ENCODE peak calls at places on chromosomes 6 and 20, in nine cellular contexts. F is K562; Q is coronary artery; C is tibial artery; W is CD8-positive, alpha-beta T cell; D is epithelial cell of esophagus; B is choroid plexus epithelial cell; M is AG10803; N is nephron progenitor cell. A is an unnamed sample.

GRCh38 chr20:41169184-41169690 is 31.9 kb downstream of the PLCG1 start:
- DNase-seq in Q (no peak), F (no peak), C (peak; percentile 0), W (no peak), N (no peak), M (no peak), D (no peak), B (no peak), A (no peak)

GRCh38 chr6:43779864-43780260 is 9.9 kb downstream of the VEGFA start:
- DNase-seq in B (no peak), Q (no peak), N (no peak), M (no peak), C (no peak), D (peak; percentile 54), W (no peak), F (no peak), A (no peak)

GRCh38 chr6:32123681-32124080 is 4.4 kb downstream of the ATF6B start:
- DNase-seq in Q (no peak), F (no peak), D (no peak), C (no peak), B (no peak), N (no peak), W (no peak), M (no peak), A (no peak)

GRCh38 chr6:21935561-21936028 is 342.0 kb downstream of the SOX4 start:
- DNase-seq in M (peak; percentile 76), N (peak; percentile 10), F (peak; percentile 69), W (no peak), D (peak; percentile 61), Q (no peak), B (peak; percentile 82), C (no peak), A (peak; percentile 53)

GRCh38 chr20:46128310-46129151 is 10.4 kb downstream of the CD40 start:
- DNase-seq in Q (no peak), F (peak; percentile 53), M (no peak), B (peak; percentile 25), C (no peak), N (peak; percentile 77), D (no peak), W (no peak), A (no peak)

GRCh38 chr6:30884521-30885480 is 482 bp downstream of the DDR1 start:
- DNase-seq in C (peak; percentile 50), N (peak; percentile 64), D (peak; percentile 65), F (peak; percentile 78), M (no peak), B (peak; percentile 59), W (peak; percentile 34), Q (no peak), A (peak; percentile 7)

GRCh38 chr6:53239526-53239925 is 90.9 kb upstream of the GCM1 start:
- DNase-seq in Q (no peak), M (no peak), W (no peak), D (no peak), N (no peak), F (no peak), C (no peak), B (no peak), A (no peak)

GRCh38 chr20:33209789-33210188 is 7.4 kb upstream of the BPIFA3 start:
- DNase-seq in N (peak; percentile 93), W (no peak), Q (no peak), F (peak; percentile 81), D (peak; percentile 67), B (peak; percentile 71), M (peak; percentile 40), C (peak; percentile 35), A (peak; percentile 38)

GRCh38 chr6:665403-666267 is 8.7 kb upstream of the HUS1B start:
- DNase-seq in D (no peak), W (no peak), N (no peak), F (no peak), M (no peak), C (no peak), B (no peak), Q (no peak), A (no peak)

GRCh38 chr6:161377116-161377515 is 103.3 kb upstream of the AGPAT4 start:
- DNase-seq in W (no peak), B (no peak), D (no peak), M (no peak), Q (no peak), N (no peak), C (no peak), F (no peak), A (no peak)

GRCh38 chr6:123016431-123017110 is 20.5 kb downstream of the CLVS2 start:
- DNase-seq in M (no peak), Q (no peak), F (no peak), D (no peak), B (no peak), W (no peak), N (no peak), C (no peak), A (no peak)

GRCh38 chr20:60065741-60066437 is 107.7 kb downstream of the CDH26 start:
- DNase-seq in Q (no peak), F (no peak), W (no peak), B (no peak), C (no peak), M (no peak), D (no peak), N (no peak), A (no peak)

GRCh38 chr20:10501377-10501776 is 66.3 kb downstream of the SLX4IP start:
- DNase-seq in M (peak; percentile 21), B (no peak), F (peak; percentile 59), W (no peak), N (no peak), D (peak; percentile 33), Q (no peak), C (no peak), A (no peak)

GRCh38 chr6:13429406-13429753 is 58.0 kb downstream of the GFOD1 start:
- DNase-seq in D (no peak), B (no peak), C (no peak), W (no peak), Q (peak; percentile 26), F (no peak), N (no peak), M (no peak), A (no peak)

GRCh38 chr6:159169557-159170332 is 545 bp downstream of the FNDC1 start:
- DNase-seq in D (peak; percentile 34), Q (no peak), W (no peak), F (no peak), N (peak; percentile 63), M (peak; percentile 47), C (no peak), B (peak; percentile 41), A (no peak)

GRCh38 chr6:41581381-41581991 is 35.3 kb downstream of the FOXP4 start:
- DNase-seq in W (no peak), F (no peak), B (peak; percentile 89), C (no peak), Q (peak; percentile 83), D (peak; percentile 86), M (peak; percentile 78), N (no peak), A (peak; percentile 86)
- TF ChIP-seq CTCF in W (no peak), F (no peak), B (peak; percentile 10), C (no peak), Q (no peak), D (no peak), M (no peak), N (no peak), A (no peak)

DNA sequence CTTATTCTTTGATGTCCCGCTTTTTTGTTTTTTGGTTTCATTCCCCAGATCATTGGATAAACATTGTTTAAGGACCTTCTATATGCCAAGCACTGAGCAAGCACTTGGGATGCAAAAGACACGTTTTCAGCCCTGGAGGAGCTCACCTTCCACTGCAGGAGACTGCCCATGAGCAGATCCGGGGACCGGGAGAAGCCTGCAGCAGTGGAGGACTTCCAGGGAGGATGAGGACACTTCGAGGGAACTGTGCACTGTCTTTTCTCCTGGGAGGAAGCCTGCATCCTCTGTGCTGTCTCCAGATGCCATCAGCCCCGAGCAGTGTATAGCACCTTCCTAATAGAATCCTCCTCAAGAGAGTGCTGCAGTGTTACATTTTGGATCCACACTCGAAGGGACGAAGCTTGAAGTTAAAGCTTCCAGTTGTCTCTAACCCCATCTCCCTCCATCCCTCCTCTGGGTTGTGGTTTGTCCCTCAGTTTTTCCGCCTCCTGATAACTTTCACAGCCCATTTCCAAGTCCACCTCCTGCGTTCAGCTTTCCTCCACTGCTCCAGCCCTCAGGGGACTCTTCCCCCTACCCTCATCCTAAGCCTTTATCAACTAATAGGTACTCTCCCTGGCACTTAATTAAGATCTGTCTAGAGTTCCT is 5.8 kb upstream of the KCNG1 start:
- DNase-seq in N (no peak), F (no peak), Q (no peak), W (no peak), M (no peak), D (no peak), B (no peak), C (no peak), A (no peak)
- TF ChIP-seq CTCF in N (no peak), F (peak; percentile 6), Q (no peak), W (no peak), M (no peak), D (no peak), B (no peak), C (no peak), A (no peak)

GRCh38 chr20:62860924-62861691 is 514 bp downstream of the TCFL5 start:
- DNase-seq in C (no peak), Q (no peak), W (peak; percentile 65), D (peak; percentile 38), F (peak; percentile 40), N (no peak), B (peak; percentile 32), M (peak; percentile 20), A (no peak)

GRCh38 chr20:62861732-62862336 is at the start of gene TCFL5:
- DNase-seq in D (peak; percentile 89), M (peak; percentile 79), F (peak; percentile 93), C (peak; percentile 75), B (peak; percentile 93), N (peak; percentile 96), Q (peak; percentile 93), W (peak; percentile 88), A (peak; percentile 75)

GRCh38 chr20:62859721-62860120 is 1.9 kb downstream of the TCFL5 start:
- DNase-seq in N (no peak), B (no peak), M (no peak), Q (no peak), D (no peak), F (no peak), C (no peak), W (no peak), A (no peak)

GRCh38 chr20:62858059-62858458 is 3.6 kb downstream of the TCFL5 start:
- DNase-seq in F (no peak), Q (no peak), M (no peak), W (no peak), N (no peak), B (no peak), C (no peak), D (no peak), A (no peak)

GRCh38 chr20:62860391-62860923 is 1.2 kb downstream of the TCFL5 start:
- DNase-seq in F (peak; percentile 25), Q (no peak), B (peak; percentile 48), D (peak; percentile 50), W (no peak), M (peak; percentile 40), C (no peak), N (no peak), A (peak; percentile 21)
- TF ChIP-seq CTCF in F (peak; percentile 24), Q (no peak), B (peak; percentile 32), D (peak; percentile 31), W (no peak), M (peak; percentile 33), C (no peak), N (no peak), A (no peak)

DNA sequence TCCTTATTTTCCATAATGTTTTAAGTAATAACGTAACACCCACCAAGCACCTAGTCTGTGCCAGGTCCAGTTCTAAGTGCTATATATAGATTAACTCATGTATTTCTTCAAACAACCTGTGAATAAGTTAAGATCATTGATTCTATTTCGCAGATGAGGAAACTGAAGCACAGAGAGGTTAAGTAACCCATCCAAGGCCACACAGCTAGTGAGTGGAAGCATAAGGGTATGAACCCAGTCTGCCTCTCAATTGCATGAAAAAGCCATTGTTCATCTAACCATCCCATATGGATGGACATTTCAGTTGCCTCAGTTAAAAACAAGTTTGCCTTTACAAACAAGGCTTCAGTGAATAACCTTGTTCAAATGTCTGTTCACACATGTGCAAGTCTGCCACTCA is 20.8 kb downstream of the TGM6 start:
- DNase-seq in C (no peak), D (no peak), M (no peak), Q (no peak), F (no peak), B (no peak), N (no peak), W (no peak), A (no peak)
- TF ChIP-seq CTCF in C (no peak), D (no peak), M (no peak), Q (no peak), F (no peak), B (no peak), N (no peak), W (no peak), A (no peak)